ENCODE peak calls at places on chromosomes 12 and 14, in ten cellular contexts. G, O, X, I, S, Q, V, A, J and M are unnamed samples.

GRCh38 chr12:1559729-1560128 is 34.7 kb downstream of the FBXL14 start:
- DNase-seq in G (no peak), O (no peak), X (no peak), I (no peak), S (no peak), Q (peak), V (peak), A (no peak), J (no peak), M (no peak)

GRCh38 chr12:52473738-52474137 is at the start of gene KRT6C:
- DNase-seq in G (no peak), O (no peak), X (no peak), I (peak), S (no peak), Q (no peak), V (no peak), A (no peak), J (no peak), M (no peak)

GRCh38 chr12:53952335-53952694 is 2.4 kb upstream of the HOXC12 start:
- DNase-seq in G (no peak), O (no peak), X (no peak), I (no peak), S (no peak), Q (no peak), V (no peak), A (no peak), J (no peak), M (no peak)

GRCh38 chr14:67359319-67359774 is 257 bp downstream of the ATP6V1D start:
- DNase-seq in G (peak), O (peak), X (no peak), I (peak), S (peak), Q (peak), V (no peak), A (peak), J (peak), M (peak)

GRCh38 chr12:32650508-32650907 is 28.6 kb upstream of the DNM1L start:
- DNase-seq in G (no peak), O (peak), X (no peak), I (peak), S (no peak), Q (no peak), V (no peak), A (no peak), J (no peak), M (no peak)

GRCh38 chr14:64973026-64973442 is 898 bp upstream of the RAB15 start:
- DNase-seq in G (no peak), O (no peak), X (no peak), I (no peak), S (no peak), Q (no peak), V (peak), A (no peak), J (no peak), M (no peak)

GRCh38 chr12:6647083-6647604 is at the start of gene ACRBP:
- DNase-seq in G (peak), O (peak), X (peak), I (no peak), S (no peak), Q (peak), V (no peak), A (peak), J (no peak), M (peak)

GRCh38 chr12:28063355-28063885 is 90.9 kb upstream of the PTHLH start:
- DNase-seq in G (no peak), O (peak), X (no peak), I (peak), S (no peak), Q (peak), V (no peak), A (no peak), J (no peak), M (no peak)

GRCh38 chr14:59919582-59920377 is at the start of gene LRRC9:
- DNase-seq in G (peak), O (peak), X (peak), I (no peak), S (no peak), Q (peak), V (peak), A (no peak), J (peak), M (no peak)

GRCh38 chr12:389138-390096 is at the start of gene KDM5A:
- DNase-seq in G (peak), O (peak), X (peak), I (peak), S (peak), Q (peak), V (peak), A (peak), J (peak), M (peak)

GRCh38 chr14:99524091-99524661 is 43.0 kb downstream of the CCNK start:
- DNase-seq in G (peak), O (no peak), X (peak), I (peak), S (no peak), Q (no peak), V (no peak), A (no peak), J (no peak), M (no peak)

GRCh38 chr12:76890407-76891143 is 11.8 kb upstream of the CSRP2 start:
- DNase-seq in G (no peak), O (no peak), X (no peak), I (peak), S (no peak), Q (no peak), V (no peak), A (no peak), J (no peak), M (no peak)

GRCh38 chr14:28671425-28671824 is 95.2 kb upstream of the FOXG1 start:
- DNase-seq in G (no peak), O (peak), X (no peak), I (peak), S (no peak), Q (peak), V (no peak), A (no peak), J (no peak), M (peak)

GRCh38 chr14:28676481-28676880 is 90.1 kb upstream of the FOXG1 start:
- DNase-seq in G (no peak), O (peak), X (no peak), I (peak), S (no peak), Q (no peak), V (no peak), A (no peak), J (no peak), M (peak)

GRCh38 chr14:28678887-28679286 is 87.7 kb upstream of the FOXG1 start:
- DNase-seq in G (no peak), O (no peak), X (no peak), I (peak), S (no peak), Q (no peak), V (no peak), A (no peak), J (no peak), M (no peak)

GRCh38 chr14:28677381-28677780 is 89.2 kb upstream of the FOXG1 start:
- DNase-seq in G (no peak), O (no peak), X (no peak), I (peak), S (no peak), Q (no peak), V (no peak), A (no peak), J (no peak), M (no peak)

DNA sequence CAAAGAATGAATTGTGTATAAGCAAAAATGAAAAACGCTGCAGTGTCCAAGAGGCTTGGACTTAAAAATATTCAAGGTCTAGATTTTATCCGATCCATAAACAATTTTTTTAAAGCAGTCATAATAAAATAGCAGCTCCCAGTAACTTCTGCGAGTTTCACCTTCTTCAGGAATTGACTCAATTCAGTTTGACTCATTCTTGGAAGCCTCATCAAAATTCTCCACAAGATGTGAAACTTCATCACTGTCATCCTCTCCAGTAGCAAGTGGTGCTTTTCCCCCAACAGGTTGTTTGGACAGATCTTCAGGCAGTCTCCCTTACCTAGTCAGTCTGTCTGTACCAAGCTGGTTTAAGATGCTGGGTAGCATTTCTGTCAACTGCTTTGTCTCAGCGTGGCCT is 93.5 kb upstream of the FOXG1 start:
- DNase-seq in G (no peak), O (no peak), X (no peak), I (peak), S (no peak), Q (no peak), V (no peak), A (no peak), J (no peak), M (no peak)
- TF ChIP-seq CTCF in G (no peak), O (no peak), X (no peak), I (no peak), S (no peak), Q (no peak), V (no peak), A (no peak), J (no peak), M (no peak)

GRCh38 chr14:50954811-50955372 is 10.6 kb upstream of the PYGL start:
- DNase-seq in G (no peak), O (peak), X (no peak), I (peak), S (peak), Q (peak), V (no peak), A (no peak), J (no peak), M (peak)

GRCh38 chr14:50947446-50947845 is 3.2 kb upstream of the PYGL start:
- DNase-seq in G (no peak), O (no peak), X (no peak), I (peak), S (no peak), Q (no peak), V (no peak), A (no peak), J (no peak), M (no peak)

GRCh38 chr14:50953497-50953896 is 9.2 kb upstream of the PYGL start:
- DNase-seq in G (no peak), O (no peak), X (no peak), I (no peak), S (no peak), Q (no peak), V (no peak), A (no peak), J (no peak), M (no peak)

GRCh38 chr14:50948205-50948604 is 3.9 kb upstream of the PYGL start:
- DNase-seq in G (no peak), O (no peak), X (no peak), I (no peak), S (no peak), Q (no peak), V (no peak), A (no peak), J (no peak), M (no peak)

DNA sequence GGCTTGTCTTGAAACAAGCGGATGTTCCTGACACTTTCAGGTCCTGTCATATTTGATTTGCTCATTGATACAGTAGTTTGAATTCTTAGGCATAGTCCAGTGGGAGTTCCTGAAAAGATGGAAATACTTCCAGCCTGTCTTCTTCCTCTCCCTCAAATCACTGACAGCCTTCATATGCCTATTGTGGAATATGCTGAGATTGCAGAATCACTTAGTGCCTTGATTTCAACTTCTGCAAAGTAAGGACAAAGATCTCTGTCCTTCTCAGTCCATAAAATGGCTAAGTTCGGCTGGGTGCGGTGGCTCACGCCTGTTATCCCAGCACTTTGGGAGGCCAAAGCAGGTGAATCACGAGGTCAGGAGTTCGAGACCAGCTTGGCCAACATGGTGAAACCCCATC is 6.7 kb upstream of the PYGL start:
- DNase-seq in G (no peak), O (no peak), X (no peak), I (no peak), S (no peak), Q (no peak), V (no peak), A (no peak), J (no peak), M (no peak)
- H3K4me3 ChIP-seq in G (no peak), O (no peak), X (no peak), I (no peak), S (no peak), Q (no peak), V (no peak), A (no peak), J (no peak), M (no peak)

GRCh38 chr14:79271122-79271521 is 940.2 kb downstream of the DIO2 start:
- DNase-seq in G (no peak), O (no peak), X (no peak), I (no peak), S (no peak), Q (no peak), V (no peak), A (no peak), J (no peak), M (no peak)

GRCh38 chr14:79275367-79275655 is 936.0 kb downstream of the DIO2 start:
- DNase-seq in G (no peak), O (no peak), X (no peak), I (no peak), S (no peak), Q (no peak), V (no peak), A (no peak), J (no peak), M (no peak)

GRCh38 chr14:79278798-79279644 is 932.3 kb downstream of the DIO2 start:
- DNase-seq in G (peak), O (peak), X (peak), I (peak), S (peak), Q (peak), V (no peak), A (peak), J (peak), M (peak)

GRCh38 chr14:79278286-79278797 is 933.0 kb downstream of the DIO2 start:
- DNase-seq in G (peak), O (no peak), X (peak), I (peak), S (no peak), Q (no peak), V (no peak), A (no peak), J (peak), M (no peak)

DNA sequence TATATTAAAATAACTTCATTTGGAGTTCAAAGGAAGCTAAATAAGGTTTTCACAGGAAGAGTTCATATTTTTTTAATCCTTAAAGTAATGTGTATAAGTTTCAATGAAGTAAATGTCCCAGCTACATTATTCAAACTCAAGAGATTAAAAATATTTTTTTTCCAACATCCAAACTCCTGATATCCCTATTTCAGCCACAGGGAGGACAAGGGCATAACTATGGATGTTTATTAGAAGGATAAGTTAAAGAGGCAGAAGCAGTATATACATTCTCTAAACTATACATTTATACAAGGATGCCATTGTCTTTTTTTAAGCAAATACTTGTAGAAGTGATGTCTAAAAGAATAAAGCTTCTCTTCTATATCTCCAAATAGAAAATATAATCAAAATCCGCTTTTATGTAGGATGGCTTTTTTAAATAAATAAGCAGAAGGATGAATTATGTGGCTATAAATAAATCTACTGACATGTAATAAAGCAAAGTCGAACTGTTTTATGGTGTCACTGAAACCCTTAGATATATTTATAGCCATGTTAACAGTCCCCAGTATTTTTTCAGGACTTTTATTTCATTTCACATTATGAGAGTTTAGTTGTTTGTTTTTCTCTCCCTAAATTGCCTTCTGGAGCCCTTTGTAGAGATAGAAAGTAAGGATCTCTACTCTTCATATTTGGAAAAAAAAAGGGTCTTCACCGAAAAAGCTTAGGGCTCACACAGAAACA is 936.5 kb downstream of the DIO2 start:
- DNase-seq in G (no peak), O (peak), X (no peak), I (peak), S (no peak), Q (no peak), V (no peak), A (no peak), J (no peak), M (no peak)
- TF ChIP-seq CTCF in G (no peak), O (peak), X (no peak), I (peak), S (no peak), Q (no peak), V (no peak), A (no peak), J (no peak), M (no peak)

GRCh38 chr12:31460024-31460423 is 130.9 kb downstream of the DENND5B start:
- DNase-seq in G (no peak), O (no peak), X (no peak), I (no peak), S (no peak), Q (no peak), V (no peak), A (no peak), J (no peak), M (no peak)
- H3K4me3 ChIP-seq in G (no peak), O (no peak), X (no peak), I (no peak), S (no peak), Q (no peak), V (no peak), A (no peak), J (no peak), M (no peak)

DNA sequence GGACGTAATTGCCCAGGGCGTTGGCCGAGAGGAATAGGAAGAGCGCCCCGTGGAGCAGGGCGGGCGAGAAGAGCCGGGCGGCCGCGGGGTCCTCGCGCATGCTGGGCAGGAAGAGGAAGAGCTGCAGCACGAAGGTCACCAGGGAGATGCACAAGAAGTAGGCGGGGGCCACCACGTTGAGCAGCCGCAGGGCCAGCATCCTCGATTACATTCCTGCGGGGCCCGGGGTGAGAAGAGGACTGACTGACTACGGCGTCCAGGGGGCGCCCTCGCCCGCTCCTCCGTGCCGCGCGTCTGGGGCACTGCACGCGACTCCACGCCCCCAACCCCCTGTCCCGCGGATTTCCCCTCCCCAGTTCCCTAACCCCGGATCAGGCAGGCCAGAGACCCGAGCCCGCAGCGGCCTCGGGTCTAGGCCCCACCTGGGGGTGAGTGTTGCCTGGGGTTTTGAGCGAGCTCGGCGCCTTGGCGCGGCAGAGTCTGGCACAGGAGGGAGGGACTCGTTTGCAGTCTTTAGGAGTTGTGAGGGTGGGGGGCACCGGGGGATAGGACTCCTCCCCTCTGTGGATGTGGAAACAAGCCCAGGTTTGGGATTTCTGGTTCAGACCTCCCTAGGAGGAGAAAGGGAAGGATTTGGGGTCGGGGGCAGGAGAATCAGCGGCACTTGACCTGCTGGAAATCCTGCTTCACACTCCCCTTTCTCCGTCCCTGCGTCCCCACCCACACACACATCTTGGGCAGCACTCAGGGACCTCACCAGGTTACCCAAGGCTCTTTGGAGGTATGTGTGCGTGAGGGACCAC is 1.9 kb downstream of the ZDHHC22 start:
- DNase-seq in G (peak), O (peak), X (peak), I (peak), S (peak), Q (peak), V (no peak), A (no peak), J (peak), M (no peak)
- TF ChIP-seq CTCF in G (peak), O (peak), X (no peak), I (peak), S (peak), Q (peak), V (no peak), A (no peak), J (peak), M (peak)